ENCODE peak calls at places on chromosomes 4 and X, in four cellular contexts. M, W, P and E are unnamed samples.

GRCh38 chr4:73593631-73594241 is 26.5 kb downstream of the RASSF6 start:
- DNase-seq in W (peak; percentile 20), M (peak; percentile 25), P (no peak), E (peak; percentile 18)

GRCh38 chr4:168566736-168567135 is 69.9 kb downstream of the PALLD start:
- DNase-seq in W (no peak), P (no peak), M (no peak), E (no peak)

GRCh38 chrX:74304016-74304415 is at the start of gene ZCCHC13:
- DNase-seq in P (no peak), M (no peak), W (no peak), E (no peak)

GRCh38 chrX:45266456-45266855 is 65.8 kb upstream of the DIPK2B start:
- DNase-seq in M (no peak), W (no peak), P (no peak), E (no peak)

GRCh38 chrX:151779258-151779657 is 44.7 kb downstream of the CNGA2 start:
- DNase-seq in M (no peak), W (no peak), P (no peak), E (no peak)

GRCh38 chr4:75146223-75146622 is 213.3 kb downstream of the PARM1 start:
- DNase-seq in P (no peak), M (no peak), W (no peak), E (no peak)

GRCh38 chr4:7466215-7466614 is 31.5 kb upstream of the PSAPL1 start:
- DNase-seq in P (no peak), M (no peak), W (no peak), E (no peak)

GRCh38 chr4:105092356-105092755 is 54.3 kb upstream of the TET2 start:
- DNase-seq in P (no peak), W (no peak), M (no peak), E (peak; percentile 89)

GRCh38 chr4:147482281-147482680 is 1.4 kb downstream of the EDNRA start:
- DNase-seq in P (no peak), M (no peak), W (no peak), E (no peak)

GRCh38 chrX:65406532-65406931 is 128.1 kb downstream of the LAS1L start:
- DNase-seq in W (peak; percentile 14), M (no peak), P (no peak), E (no peak)

GRCh38 chr4:2442175-2442993 is 23.6 kb downstream of the CFAP99 start:
- DNase-seq in W (no peak), P (no peak), M (no peak), E (no peak)

GRCh38 chr4:23966720-23967119 is 76.9 kb upstream of the PPARGC1A start:
- DNase-seq in P (no peak), W (no peak), M (peak; percentile 48), E (no peak)

GRCh38 chrX:6005856-6006255 is 222.8 kb downstream of the NLGN4X start:
- DNase-seq in M (no peak), W (no peak), P (no peak), E (no peak)

GRCh38 chr4:38905657-38906398 is 38.2 kb downstream of the FAM114A1 start:
- DNase-seq in M (no peak), W (no peak), P (no peak), E (no peak)

GRCh38 chr4:19156786-19157185 is 1094.9 kb upstream of the SLIT2 start:
- DNase-seq in M (no peak), W (no peak), P (no peak), E (no peak)

GRCh38 chrX:106932960-106933537 is 12.8 kb downstream of the CLDN2 start:
- DNase-seq in P (no peak), M (no peak), W (no peak), E (no peak)